ENCODE peak calls at places on chromosomes 4 and X, in ten cellular contexts. U is kidney; N is CD8-positive, alpha-beta T cell; V is cardiac muscle cell; X is adipocyte; Y is PC-9; B is GM23248; S is transverse colon; D is IMR-90; G is tibial nerve. J is an unnamed sample. For H3K4me1, the result is how much of the 10 kb centered on the place peaks cover.

GRCh38 chrX:16188687-16189086 is 21.4 kb downstream of the MAGEB17 start:
- DNase-seq in U (no peak), N (no peak), V (no peak), X (peak), Y (no peak), B (peak), S (no peak), D (peak), G (no peak), J (no peak)

GRCh38 chr4:57099363-57099762 is 10.8 kb downstream of the IGFBP7 start:
- DNase-seq in U (no peak), N (no peak), V (no peak), X (no peak), Y (no peak), B (no peak), S (no peak), D (no peak), G (no peak), J (no peak)

GRCh38 chr4:175639346-175639745 is 172.7 kb downstream of the GPM6A start:
- DNase-seq in U (no peak), N (no peak), V (no peak), X (no peak), Y (no peak), B (no peak), S (no peak), D (no peak), G (no peak), J (no peak)

GRCh38 chr4:183636488-183636887 is 22.5 kb downstream of the RWDD4 start:
- DNase-seq in U (no peak), N (no peak), V (no peak), X (no peak), Y (no peak), B (no peak), S (peak), D (no peak), G (no peak), J (no peak)

GRCh38 chr4:97144199-97144598 is 999.1 kb downstream of the STPG2 start:
- DNase-seq in U (no peak), N (no peak), V (no peak), X (no peak), Y (no peak), B (no peak), S (no peak), D (no peak), G (no peak), J (no peak)

GRCh38 chr4:30537462-30537861 is 182.7 kb upstream of the PCDH7 start:
- DNase-seq in U (no peak), N (no peak), V (no peak), X (peak), Y (peak), B (peak), S (peak), D (peak), G (no peak), J (no peak)

GRCh38 chr4:8373973-8374545 is 66.5 kb downstream of the ACOX3 start:
- DNase-seq in U (peak), N (no peak), V (no peak), X (no peak), Y (no peak), B (no peak), S (no peak), D (no peak), G (no peak), J (no peak)

GRCh38 chr4:141702472-141703182 is 66.2 kb downstream of the IL15 start:
- DNase-seq in U (no peak), N (no peak), V (peak), X (no peak), Y (no peak), B (no peak), S (no peak), D (peak), G (no peak), J (no peak)

DNA sequence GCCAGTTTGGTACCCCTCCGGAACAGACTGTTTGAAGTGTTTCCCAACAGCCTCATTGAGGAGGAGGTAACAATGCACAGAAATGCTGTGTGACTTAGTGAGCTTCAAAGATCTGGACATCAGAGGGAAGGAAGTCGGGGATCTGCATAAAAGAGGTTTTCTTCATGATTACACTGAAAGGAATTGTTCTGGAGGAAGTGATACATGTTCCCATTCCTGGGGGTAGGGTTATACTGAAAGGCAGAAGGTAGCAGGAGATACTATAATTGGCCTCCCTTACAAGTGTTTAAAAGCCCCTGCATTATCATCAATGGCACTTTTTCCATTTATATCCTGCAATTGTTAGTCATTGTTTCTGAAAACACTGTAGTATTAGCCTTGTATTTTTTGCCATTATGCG is 94.0 kb upstream of the DKK2 start:
- DNase-seq in U (no peak), N (no peak), V (no peak), X (no peak), Y (no peak), B (peak), S (no peak), D (no peak), G (no peak), J (no peak)
- H3K4me1 ChIP-seq in U (under half), N (under half), V (under half), X (under half), Y (under half), B (under half), S (under half), D (under half), G (under half), J (under half)

DNA sequence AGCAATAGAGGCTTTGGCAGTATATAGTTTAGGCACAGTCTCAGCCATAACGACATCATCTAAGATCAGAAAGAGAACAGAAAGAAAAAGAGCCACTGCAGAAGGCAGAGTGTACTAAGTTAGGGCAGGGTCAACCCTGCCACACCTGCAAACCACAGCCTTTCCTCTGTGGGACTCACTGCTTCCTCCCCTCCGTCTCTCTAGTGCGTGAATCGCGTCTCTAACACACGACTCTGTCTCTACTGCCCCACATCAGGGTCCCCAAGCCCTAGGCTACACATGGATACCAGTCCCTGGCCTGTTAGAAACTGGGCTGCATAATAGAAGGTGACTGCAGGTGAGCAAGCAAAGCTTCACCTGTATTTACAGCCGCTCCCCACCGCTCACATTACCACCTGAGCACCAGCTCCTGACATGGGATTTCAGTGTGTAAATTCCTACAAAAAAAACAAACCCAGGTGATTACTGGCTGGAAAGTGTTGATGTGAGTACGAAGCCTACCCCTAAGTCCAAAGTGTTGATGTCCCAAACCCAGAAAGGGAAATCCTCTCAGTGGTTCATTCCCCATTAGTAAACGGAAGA is 128.9 kb downstream of the PRKX start:
- DNase-seq in U (no peak), N (no peak), V (no peak), X (no peak), Y (no peak), B (no peak), S (no peak), D (no peak), G (no peak), J (no peak)
- H3K4me1 ChIP-seq in U (under half), N (under half), V (under half), X (under half), Y (under half), B (under half), S (under half), D (under half), G (under half), J (under half)

DNA sequence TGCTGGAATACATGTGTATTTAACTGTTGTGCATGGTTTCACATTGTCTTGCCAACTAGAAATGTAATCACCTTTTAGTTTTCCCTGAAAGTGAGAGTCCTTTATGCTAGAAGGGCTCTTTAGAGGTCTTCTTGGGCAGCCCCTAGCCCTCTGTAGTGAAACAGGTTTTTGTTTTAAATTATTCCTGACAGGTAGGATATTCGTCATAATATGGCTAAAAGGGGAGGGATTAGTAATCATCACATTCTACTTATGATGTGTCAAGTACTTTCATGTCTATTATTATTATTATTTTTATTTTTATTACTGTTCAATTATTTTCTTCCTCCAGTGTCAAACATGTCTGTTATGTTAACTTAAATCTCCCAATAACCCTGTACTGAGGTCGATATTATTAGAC is 35.5 kb downstream of the MSN start:
- DNase-seq in U (no peak), N (no peak), V (no peak), X (no peak), Y (no peak), B (no peak), S (no peak), D (no peak), G (no peak), J (no peak)
- H3K4me1 ChIP-seq in U (under half), N (half or more), V (under half), X (under half), Y (under half), B (half or more), S (under half), D (under half), G (under half), J (under half)

GRCh38 chr4:118761387-118762016 is 74.4 kb downstream of the SEC24D start:
- DNase-seq in U (no peak), N (no peak), V (no peak), X (no peak), Y (no peak), B (no peak), S (no peak), D (no peak), G (no peak), J (no peak)
- H3K4me1 ChIP-seq in U (under half), N (under half), V (under half), X (half or more), Y (under half), B (half or more), S (under half), D (under half), G (under half), J (under half)

J was measured in RWPE2.